ENCODE peak calls at places on chromosomes 5 and 9, in six cellular contexts. One of them, this sample, is unnamed.

GRCh38 chr5:23208959-23209431 is 298.4 kb upstream of the PRDM9 start:
- DNase-seq in left colon: no peak
- DNase-seq in ovary: no peak
- DNase-seq in type B pancreatic cell: no peak
- DNase-seq in activated CD8-positive, alpha-beta memory T cell treated with anti-CD3 and anti-CD28 coated beads, Interleukin-2, amount 50 U/mL, for 48 hours: no peak
- DNase-seq in mammary epithelial cell: peak
- DNase-seq in this sample: peak

GRCh38 chr9:137050570-137050969 is 3.3 kb downstream of the ENTPD2 start:
- DNase-seq in type B pancreatic cell: no peak
- DNase-seq in left colon: no peak
- DNase-seq in ovary: no peak
- DNase-seq in activated CD8-positive, alpha-beta memory T cell treated with anti-CD3 and anti-CD28 coated beads, Interleukin-2, amount 50 U/mL, for 48 hours: no peak
- DNase-seq in mammary epithelial cell: no peak
- DNase-seq in this sample: no peak

GRCh38 chr5:56139978-56140562 is 93.1 kb downstream of the ANKRD55 start:
- DNase-seq in left colon: no peak
- DNase-seq in mammary epithelial cell: no peak
- DNase-seq in type B pancreatic cell: no peak
- DNase-seq in activated CD8-positive, alpha-beta memory T cell treated with anti-CD3 and anti-CD28 coated beads, Interleukin-2, amount 50 U/mL, for 48 hours: no peak
- DNase-seq in ovary: no peak
- DNase-seq in this sample: no peak

GRCh38 chr5:173563246-173563645 is 53.2 kb downstream of the BOD1 start:
- DNase-seq in ovary: no peak
- DNase-seq in mammary epithelial cell: no peak
- DNase-seq in activated CD8-positive, alpha-beta memory T cell treated with anti-CD3 and anti-CD28 coated beads, Interleukin-2, amount 50 U/mL, for 48 hours: no peak
- DNase-seq in type B pancreatic cell: no peak
- DNase-seq in left colon: no peak
- DNase-seq in this sample: no peak

GRCh38 chr9:6811436-6811835 is 53.7 kb downstream of the KDM4C start:
- DNase-seq in activated CD8-positive, alpha-beta memory T cell treated with anti-CD3 and anti-CD28 coated beads, Interleukin-2, amount 50 U/mL, for 48 hours: no peak
- DNase-seq in mammary epithelial cell: no peak
- DNase-seq in left colon: no peak
- DNase-seq in ovary: no peak
- DNase-seq in type B pancreatic cell: no peak
- DNase-seq in this sample: no peak

GRCh38 chr5:131760793-131761192 is 36.0 kb downstream of the FNIP1 start:
- DNase-seq in type B pancreatic cell: no peak
- DNase-seq in mammary epithelial cell: no peak
- DNase-seq in ovary: no peak
- DNase-seq in left colon: no peak
- DNase-seq in activated CD8-positive, alpha-beta memory T cell treated with anti-CD3 and anti-CD28 coated beads, Interleukin-2, amount 50 U/mL, for 48 hours: no peak
- DNase-seq in this sample: no peak

GRCh38 chr9:31259824-31260223 is 1124.6 kb upstream of the ACO1 start:
- DNase-seq in type B pancreatic cell: no peak
- DNase-seq in activated CD8-positive, alpha-beta memory T cell treated with anti-CD3 and anti-CD28 coated beads, Interleukin-2, amount 50 U/mL, for 48 hours: no peak
- DNase-seq in left colon: no peak
- DNase-seq in mammary epithelial cell: no peak
- DNase-seq in ovary: no peak
- DNase-seq in this sample: peak

GRCh38 chr5:40909723-40910122 is 426 bp downstream of the C7 start:
- DNase-seq in activated CD8-positive, alpha-beta memory T cell treated with anti-CD3 and anti-CD28 coated beads, Interleukin-2, amount 50 U/mL, for 48 hours: no peak
- DNase-seq in left colon: no peak
- DNase-seq in type B pancreatic cell: no peak
- DNase-seq in mammary epithelial cell: no peak
- DNase-seq in ovary: no peak
- DNase-seq in this sample: no peak

GRCh38 chr5:142360607-142361120 is 35.8 kb upstream of the SPRY4 start:
- DNase-seq in type B pancreatic cell: no peak
- DNase-seq in ovary: no peak
- DNase-seq in mammary epithelial cell: no peak
- DNase-seq in activated CD8-positive, alpha-beta memory T cell treated with anti-CD3 and anti-CD28 coated beads, Interleukin-2, amount 50 U/mL, for 48 hours: no peak
- DNase-seq in left colon: no peak
- DNase-seq in this sample: peak

GRCh38 chr9:138020795-138021182 is 143.2 kb downstream of the CACNA1B start:
- DNase-seq in ovary: no peak
- DNase-seq in type B pancreatic cell: no peak
- DNase-seq in left colon: no peak
- DNase-seq in mammary epithelial cell: no peak
- DNase-seq in activated CD8-positive, alpha-beta memory T cell treated with anti-CD3 and anti-CD28 coated beads, Interleukin-2, amount 50 U/mL, for 48 hours: no peak
- DNase-seq in this sample: peak

GRCh38 chr5:25707093-25707492 is 1062.3 kb upstream of the CDH10 start:
- DNase-seq in mammary epithelial cell: no peak
- DNase-seq in activated CD8-positive, alpha-beta memory T cell treated with anti-CD3 and anti-CD28 coated beads, Interleukin-2, amount 50 U/mL, for 48 hours: no peak
- DNase-seq in left colon: no peak
- DNase-seq in type B pancreatic cell: no peak
- DNase-seq in ovary: no peak
- DNase-seq in this sample: no peak

GRCh38 chr5:16934669-16935068 is 1.4 kb downstream of the MYO10 start:
- DNase-seq in type B pancreatic cell: no peak
- DNase-seq in left colon: no peak
- DNase-seq in mammary epithelial cell: peak
- DNase-seq in activated CD8-positive, alpha-beta memory T cell treated with anti-CD3 and anti-CD28 coated beads, Interleukin-2, amount 50 U/mL, for 48 hours: no peak
- DNase-seq in ovary: no peak
- DNase-seq in this sample: no peak

GRCh38 chr5:102955463-102955862 is 164.5 kb downstream of the GIN1 start:
- DNase-seq in activated CD8-positive, alpha-beta memory T cell treated with anti-CD3 and anti-CD28 coated beads, Interleukin-2, amount 50 U/mL, for 48 hours: no peak
- DNase-seq in ovary: no peak
- DNase-seq in type B pancreatic cell: no peak
- DNase-seq in mammary epithelial cell: no peak
- DNase-seq in left colon: no peak
- DNase-seq in this sample: no peak

GRCh38 chr9:90331826-90332575 is 310.6 kb downstream of the DIRAS2 start:
- DNase-seq in mammary epithelial cell: no peak
- DNase-seq in ovary: no peak
- DNase-seq in activated CD8-positive, alpha-beta memory T cell treated with anti-CD3 and anti-CD28 coated beads, Interleukin-2, amount 50 U/mL, for 48 hours: no peak
- DNase-seq in type B pancreatic cell: no peak
- DNase-seq in left colon: no peak
- DNase-seq in this sample: no peak

GRCh38 chr9:86274821-86275643 is 7.3 kb downstream of the ISCA1 start:
- DNase-seq in activated CD8-positive, alpha-beta memory T cell treated with anti-CD3 and anti-CD28 coated beads, Interleukin-2, amount 50 U/mL, for 48 hours: no peak
- DNase-seq in type B pancreatic cell: no peak
- DNase-seq in mammary epithelial cell: no peak
- DNase-seq in left colon: no peak
- DNase-seq in ovary: no peak
- DNase-seq in this sample: no peak

GRCh38 chr5:140076142-140076541 is 33.0 kb upstream of the NRG2 start:
- DNase-seq in mammary epithelial cell: no peak
- DNase-seq in activated CD8-positive, alpha-beta memory T cell treated with anti-CD3 and anti-CD28 coated beads, Interleukin-2, amount 50 U/mL, for 48 hours: no peak
- DNase-seq in left colon: no peak
- DNase-seq in type B pancreatic cell: no peak
- DNase-seq in ovary: no peak
- DNase-seq in this sample: no peak

GRCh38 chr5:44987026-44987425 is 178.3 kb downstream of the MRPS30 start:
- DNase-seq in activated CD8-positive, alpha-beta memory T cell treated with anti-CD3 and anti-CD28 coated beads, Interleukin-2, amount 50 U/mL, for 48 hours: no peak
- DNase-seq in type B pancreatic cell: no peak
- DNase-seq in left colon: no peak
- DNase-seq in ovary: no peak
- DNase-seq in mammary epithelial cell: no peak
- DNase-seq in this sample: no peak

GRCh38 chr5:138441221-138441620 is 2.4 kb downstream of the REEP2 start:
- DNase-seq in activated CD8-positive, alpha-beta memory T cell treated with anti-CD3 and anti-CD28 coated beads, Interleukin-2, amount 50 U/mL, for 48 hours: no peak
- DNase-seq in type B pancreatic cell: no peak
- DNase-seq in ovary: no peak
- DNase-seq in mammary epithelial cell: no peak
- DNase-seq in left colon: no peak
- DNase-seq in this sample: no peak

GRCh38 chr5:133289686-133290367 is 238.0 kb downstream of the HSPA4 start:
- DNase-seq in type B pancreatic cell: no peak
- DNase-seq in ovary: no peak
- DNase-seq in activated CD8-positive, alpha-beta memory T cell treated with anti-CD3 and anti-CD28 coated beads, Interleukin-2, amount 50 U/mL, for 48 hours: no peak
- DNase-seq in left colon: no peak
- DNase-seq in mammary epithelial cell: peak
- DNase-seq in this sample: no peak

GRCh38 chr5:131825404-131826013 is 28.7 kb upstream of the FNIP1 start:
- DNase-seq in ovary: no peak
- DNase-seq in activated CD8-positive, alpha-beta memory T cell treated with anti-CD3 and anti-CD28 coated beads, Interleukin-2, amount 50 U/mL, for 48 hours: no peak
- DNase-seq in left colon: no peak
- DNase-seq in mammary epithelial cell: no peak
- DNase-seq in type B pancreatic cell: no peak
- DNase-seq in this sample: no peak

GRCh38 chr5:164256351-164256750 is 750.9 kb downstream of the MAT2B start:
- DNase-seq in type B pancreatic cell: no peak
- DNase-seq in mammary epithelial cell: peak
- DNase-seq in left colon: no peak
- DNase-seq in activated CD8-positive, alpha-beta memory T cell treated with anti-CD3 and anti-CD28 coated beads, Interleukin-2, amount 50 U/mL, for 48 hours: no peak
- DNase-seq in ovary: no peak
- DNase-seq in this sample: no peak

GRCh38 chr5:40676643-40677333 is 2.9 kb upstream of the PTGER4 start:
- DNase-seq in type B pancreatic cell: no peak
- DNase-seq in left colon: no peak
- DNase-seq in ovary: no peak
- DNase-seq in mammary epithelial cell: peak
- DNase-seq in activated CD8-positive, alpha-beta memory T cell treated with anti-CD3 and anti-CD28 coated beads, Interleukin-2, amount 50 U/mL, for 48 hours: no peak
- DNase-seq in this sample: peak

GRCh38 chr9:115167175-115167574 is 49.2 kb upstream of the TNC start:
- DNase-seq in ovary: no peak
- DNase-seq in left colon: no peak
- DNase-seq in type B pancreatic cell: no peak
- DNase-seq in activated CD8-positive, alpha-beta memory T cell treated with anti-CD3 and anti-CD28 coated beads, Interleukin-2, amount 50 U/mL, for 48 hours: no peak
- DNase-seq in mammary epithelial cell: peak
- DNase-seq in this sample: no peak

GRCh38 chr5:157303667-157304327 is 37.9 kb downstream of the CYFIP2 start:
- DNase-seq in left colon: no peak
- DNase-seq in activated CD8-positive, alpha-beta memory T cell treated with anti-CD3 and anti-CD28 coated beads, Interleukin-2, amount 50 U/mL, for 48 hours: peak
- DNase-seq in mammary epithelial cell: no peak
- DNase-seq in type B pancreatic cell: no peak
- DNase-seq in ovary: no peak
- DNase-seq in this sample: peak

This sample was measured in H7.